ENCODE peak calls at places on chromosomes 4 and X, in six cellular contexts. R is upper lobe of left lung, G is HCT116, Z is vagina, X is GM12878, F is suprapubic skin. C is an unnamed sample.

GRCh38 chr4:39978378-39978775 is 666 bp upstream of the PDS5A start:
- DNase-seq in R (no peak), G (no peak), Z (no peak), X (no peak), F (no peak), C (no peak)

GRCh38 chr4:146477054-146477453 is 44.7 kb downstream of the SLC10A7 start:
- DNase-seq in R (no peak), G (no peak), Z (no peak), X (no peak), F (no peak), C (no peak)

GRCh38 chr4:138897818-138898226 is 117.8 kb upstream of the NOCT start:
- DNase-seq in R (no peak), G (no peak), Z (no peak), X (no peak), F (no peak), C (no peak)

GRCh38 chr4:101279377-101279871 is 67.9 kb downstream of the PPP3CA start:
- DNase-seq in R (no peak), G (no peak), Z (peak), X (no peak), F (no peak), C (peak)

GRCh38 chr4:71163317-71163716 is 169.9 kb downstream of the DCK start:
- DNase-seq in R (no peak), G (no peak), Z (no peak), X (no peak), F (no peak), C (no peak)

GRCh38 chr4:152243890-152244595 is 291.8 kb downstream of the FBXW7 start:
- DNase-seq in R (no peak), G (no peak), Z (no peak), X (no peak), F (no peak), C (no peak)

GRCh38 chrX:152991123-152991522 is 2.8 kb downstream of the PNMA5 start:
- DNase-seq in R (no peak), G (no peak), Z (no peak), X (no peak), F (no peak), C (no peak)

GRCh38 chrX:108022491-108023089 is 22.3 kb upstream of the VSIG1 start:
- DNase-seq in R (no peak), G (no peak), Z (no peak), X (no peak), F (no peak), C (no peak)

GRCh38 chr4:13059015-13059414 is 425.1 kb downstream of the RAB28 start:
- DNase-seq in R (no peak), G (no peak), Z (no peak), X (no peak), F (no peak), C (no peak)

GRCh38 chr4:40200881-40201797 is 4.3 kb downstream of the RHOH start:
- DNase-seq in R (no peak), G (no peak), Z (peak), X (no peak), F (no peak), C (peak)

GRCh38 chrX:120857240-120857639 is 18.4 kb downstream of the CT47B1 start:
- DNase-seq in R (no peak), G (peak), Z (no peak), X (no peak), F (no peak), C (no peak)

GRCh38 chrX:85084770-85085393 is 81.2 kb downstream of the APOOL start:
- DNase-seq in R (no peak), G (peak), Z (no peak), X (peak), F (no peak), C (no peak)

GRCh38 chr4:142293536-142293935 is 552.6 kb downstream of the INPP4B start:
- DNase-seq in R (no peak), G (no peak), Z (no peak), X (no peak), F (no peak), C (no peak)

DNA sequence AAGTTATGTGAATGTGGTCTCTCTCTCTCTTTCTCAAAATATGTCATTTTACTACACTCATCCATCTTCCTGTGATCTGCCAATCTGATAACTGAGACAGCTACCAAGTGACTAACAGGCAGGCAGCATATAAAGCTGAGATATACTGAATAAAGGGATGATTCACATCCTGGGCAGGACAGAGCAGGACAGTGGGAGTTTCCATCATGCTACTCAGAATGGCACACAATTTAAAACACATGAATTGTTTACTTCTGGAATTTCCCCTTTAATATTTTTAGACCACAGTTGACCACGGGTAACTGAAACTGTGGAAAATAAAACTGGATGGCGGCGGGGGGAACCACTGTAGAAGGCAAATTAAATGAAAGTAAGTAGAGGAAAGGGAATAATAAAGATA is 58.6 kb upstream of the DCTD start:
- DNase-seq in R (no peak), G (peak), Z (no peak), X (peak), F (no peak), C (no peak)
- TF ChIP-seq POLR2AphosphoS5 in R (peak), G (peak), Z (peak), X (no peak), F (no peak), C (no peak)

DNA sequence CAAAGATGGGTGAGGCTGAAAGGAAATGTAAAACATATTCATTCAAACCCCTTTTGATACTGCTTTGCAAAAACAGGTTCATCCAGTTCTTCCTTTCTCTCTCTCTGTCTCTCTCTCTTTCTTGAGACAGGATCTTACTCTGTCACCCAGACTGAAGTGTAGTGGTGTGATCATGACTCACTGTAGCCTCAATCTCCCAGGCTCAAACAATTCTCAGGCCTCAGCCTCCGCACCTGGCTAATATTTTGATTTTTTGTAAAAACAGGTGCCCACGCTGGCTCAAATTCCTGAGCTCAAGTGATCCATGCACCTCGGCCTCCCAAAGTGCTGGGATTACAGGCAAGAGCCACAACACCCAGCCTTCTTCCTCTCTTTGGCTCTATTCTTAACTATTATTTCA is 15.6 kb upstream of the DCHS2 start:
- DNase-seq in R (no peak), G (no peak), Z (no peak), X (no peak), F (no peak), C (no peak)
- H3K27ac ChIP-seq in R (no peak), G (no peak), Z (no peak), X (no peak), F (peak), C (no peak)

DNA sequence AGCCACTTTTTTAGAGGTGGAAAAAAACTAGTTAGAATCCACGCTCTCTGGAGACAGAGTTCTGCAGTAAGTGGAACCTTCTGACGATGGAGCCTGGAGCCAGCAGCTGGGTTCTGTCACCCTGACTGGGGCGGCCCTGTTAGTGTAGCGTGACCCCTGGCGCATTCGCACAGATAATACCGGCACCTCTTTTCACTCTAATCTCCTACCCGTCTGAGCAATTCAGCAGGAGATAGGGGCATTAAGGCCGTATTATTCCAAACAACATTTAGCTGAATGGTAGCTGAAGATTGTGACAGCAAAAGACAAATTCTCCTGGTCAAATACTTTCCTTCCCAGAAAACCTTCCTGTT is 292.6 kb downstream of the FBXO8 start:
- DNase-seq in R (peak), G (no peak), Z (no peak), X (no peak), F (no peak), C (no peak)
- TF ChIP-seq POLR2AphosphoS5 in R (no peak), G (no peak), Z (no peak), X (no peak), F (no peak), C (no peak)

DNA sequence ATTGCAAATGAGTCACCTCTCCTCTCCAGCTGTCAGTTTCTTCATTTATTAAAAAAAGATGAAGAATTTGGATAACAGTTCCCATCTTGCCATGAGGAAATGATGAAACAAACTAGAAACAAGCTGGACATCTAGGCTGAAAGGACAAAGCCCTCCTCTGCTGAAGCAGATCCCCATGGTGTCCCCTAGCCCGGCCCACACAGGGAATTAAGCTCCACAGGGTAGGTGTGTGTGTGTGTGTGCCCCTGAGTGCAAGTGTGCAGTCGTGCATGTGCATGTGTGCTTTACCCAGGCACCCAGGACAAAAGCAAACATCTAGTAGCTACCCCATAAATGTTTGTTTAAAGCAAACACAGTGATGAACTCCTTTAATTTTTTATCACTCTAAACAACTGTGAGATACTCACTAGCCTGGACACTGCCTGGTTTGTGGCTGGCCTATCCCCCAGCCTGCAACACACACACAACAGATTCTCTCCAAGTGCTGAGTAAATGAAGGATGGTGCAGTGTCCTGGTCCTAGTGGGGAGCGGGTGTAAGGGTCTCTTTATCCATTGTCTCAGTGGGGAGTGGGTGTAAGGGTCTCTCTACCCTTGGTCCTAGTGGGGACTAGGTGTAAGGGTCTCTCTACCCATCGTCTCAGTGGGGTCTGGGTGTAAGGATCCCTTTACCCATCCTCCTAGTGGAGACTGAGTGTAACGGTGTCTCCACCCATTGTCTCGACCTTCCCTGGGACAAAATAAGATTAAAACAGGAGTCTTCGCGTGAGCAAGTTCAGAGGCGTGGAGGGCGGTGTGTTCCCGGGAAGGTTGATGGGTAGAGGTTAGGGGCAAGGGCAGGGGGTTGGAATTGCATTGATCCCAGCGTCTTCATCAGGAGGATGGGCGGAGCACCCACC is 688 bp upstream of the EVC start:
- DNase-seq in R (no peak), G (no peak), Z (no peak), X (no peak), F (no peak), C (no peak)
- H3K27ac ChIP-seq in R (peak), G (no peak), Z (peak), X (peak), F (peak), C (no peak)

GRCh38 chr4:98653890-98654867 is 4.2 kb downstream of the TSPAN5 start:
- DNase-seq in R (no peak), G (peak), Z (no peak), X (no peak), F (no peak), C (no peak)
- TF ChIP-seq POLR2AphosphoS5 in R (no peak), G (peak), Z (peak), X (no peak), F (no peak), C (no peak)

GRCh38 chr4:168587326-168588125 is 90.7 kb downstream of the PALLD start:
- DNase-seq in R (no peak), G (peak), Z (no peak), X (no peak), F (no peak), C (no peak)

GRCh38 chr4:168589154-168589553 is 92.3 kb downstream of the PALLD start:
- DNase-seq in R (no peak), G (peak), Z (no peak), X (no peak), F (no peak), C (no peak)

GRCh38 chr4:168586926-168587325 is 90.1 kb downstream of the PALLD start:
- DNase-seq in R (no peak), G (no peak), Z (no peak), X (no peak), F (no peak), C (no peak)

GRCh38 chr4:168584321-168584771 is 87.5 kb downstream of the PALLD start:
- DNase-seq in R (no peak), G (no peak), Z (no peak), X (no peak), F (no peak), C (no peak)

DNA sequence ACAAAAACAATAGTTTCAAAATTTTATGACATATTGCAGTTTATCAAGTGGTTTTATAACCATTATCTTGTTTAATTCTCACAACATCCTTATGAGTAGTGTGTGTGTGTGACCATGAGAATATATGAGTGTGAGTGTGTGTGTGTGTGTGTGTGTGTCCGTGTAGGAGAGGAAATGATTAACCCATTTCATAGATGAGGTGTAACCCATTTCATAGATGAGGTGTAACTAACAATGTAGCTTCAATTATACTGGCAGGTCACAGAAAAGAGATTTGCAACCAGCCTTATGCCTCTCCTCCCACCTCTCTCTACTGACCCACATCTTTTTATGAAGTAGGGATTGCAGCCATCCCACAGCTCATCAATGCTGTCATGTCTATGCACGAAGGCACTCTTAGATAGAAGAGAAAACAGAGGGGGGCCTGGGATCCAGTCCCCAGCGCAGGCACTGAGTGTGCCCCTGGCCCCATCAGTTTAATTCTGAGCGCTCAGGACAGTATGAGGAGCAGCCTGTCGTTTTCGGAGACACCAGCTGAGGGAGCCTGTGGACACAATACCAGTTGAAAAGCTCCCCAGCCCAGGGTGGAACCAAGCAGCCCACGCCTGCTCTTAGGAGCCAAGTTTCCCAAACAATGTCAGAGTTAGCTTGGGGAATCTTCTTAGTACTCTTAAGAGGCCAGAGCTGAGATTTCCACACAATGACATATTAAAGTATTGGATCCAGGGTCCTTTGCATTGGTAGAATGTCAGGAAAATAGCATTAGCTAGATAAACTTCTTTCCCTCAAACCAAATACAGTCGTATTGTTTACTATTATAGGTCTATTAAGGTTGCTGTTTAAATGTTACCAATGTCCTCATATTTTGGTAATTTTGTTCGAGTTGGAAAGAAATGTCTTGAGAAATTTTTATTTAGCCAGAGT is 88.6 kb downstream of the PALLD start:
- DNase-seq in R (no peak), G (peak), Z (peak), X (no peak), F (peak), C (no peak)
- H3K27ac ChIP-seq in R (no peak), G (peak), Z (peak), X (no peak), F (no peak), C (no peak)